ENCODE peak calls at places on chromosomes 5 and 9, in six cellular contexts. One of them, this sample, is unnamed.
A peak's percentile ranks its signal among the peaks of the same experiment; 100 is the strongest.

GRCh38 chr5:140346348-140347221 is at the start of gene HBEGF:
- DNase-seq in AG04450: no peak
- DNase-seq in body of pancreas: peak; percentile 90
- DNase-seq in endothelial cell of umbilical vein: peak; percentile 84
- DNase-seq in stomach: peak; percentile 93
- DNase-seq in fibroblast of lung: peak; percentile 69
- DNase-seq in this sample: peak; percentile 71

GRCh38 chr5:101045689-101046088 is 142.6 kb upstream of the ST8SIA4 start:
- DNase-seq in AG04450: no peak
- DNase-seq in body of pancreas: no peak
- DNase-seq in endothelial cell of umbilical vein: peak; percentile 55
- DNase-seq in stomach: no peak
- DNase-seq in fibroblast of lung: peak; percentile 5
- DNase-seq in this sample: no peak

GRCh38 chr9:17906841-17907779 is 328.2 kb downstream of the SH3GL2 start:
- DNase-seq in AG04450: no peak
- DNase-seq in body of pancreas: no peak
- DNase-seq in endothelial cell of umbilical vein: no peak
- DNase-seq in stomach: peak; percentile 39
- DNase-seq in fibroblast of lung: no peak
- DNase-seq in this sample: no peak

GRCh38 chr9:123763910-123764588 is 165.9 kb downstream of the DENND1A start:
- DNase-seq in AG04450: no peak
- DNase-seq in body of pancreas: no peak
- DNase-seq in endothelial cell of umbilical vein: no peak
- DNase-seq in stomach: no peak
- DNase-seq in fibroblast of lung: peak; percentile 90
- DNase-seq in this sample: no peak

GRCh38 chr5:17477553-17478265 is 20.3 kb upstream of the TAF11L2 start:
- DNase-seq in AG04450: no peak
- DNase-seq in body of pancreas: no peak
- DNase-seq in endothelial cell of umbilical vein: no peak
- DNase-seq in stomach: no peak
- DNase-seq in fibroblast of lung: no peak
- DNase-seq in this sample: no peak

GRCh38 chr5:124474821-124475220 is 271.6 kb downstream of the ZNF608 start:
- DNase-seq in AG04450: no peak
- DNase-seq in body of pancreas: no peak
- DNase-seq in endothelial cell of umbilical vein: no peak
- DNase-seq in stomach: no peak
- DNase-seq in fibroblast of lung: no peak
- DNase-seq in this sample: no peak

GRCh38 chr5:50733737-50734136 is 67.3 kb downstream of the PARP8 start:
- DNase-seq in AG04450: no peak
- DNase-seq in body of pancreas: no peak
- DNase-seq in endothelial cell of umbilical vein: no peak
- DNase-seq in stomach: no peak
- DNase-seq in fibroblast of lung: no peak
- DNase-seq in this sample: no peak

GRCh38 chr9:104027295-104027694 is 66.8 kb upstream of the SMC2 start:
- DNase-seq in AG04450: no peak
- DNase-seq in body of pancreas: no peak
- DNase-seq in endothelial cell of umbilical vein: no peak
- DNase-seq in stomach: no peak
- DNase-seq in fibroblast of lung: no peak
- DNase-seq in this sample: no peak

GRCh38 chr9:110104201-110104845 is 103.6 kb downstream of the C9orf152 start:
- DNase-seq in AG04450: no peak
- DNase-seq in body of pancreas: no peak
- DNase-seq in endothelial cell of umbilical vein: no peak
- DNase-seq in stomach: no peak
- DNase-seq in fibroblast of lung: peak; percentile 80
- DNase-seq in this sample: no peak

GRCh38 chr5:38426493-38426892 is 130.0 kb downstream of the LIFR start:
- DNase-seq in AG04450: no peak
- DNase-seq in body of pancreas: no peak
- DNase-seq in endothelial cell of umbilical vein: no peak
- DNase-seq in stomach: no peak
- DNase-seq in fibroblast of lung: peak; percentile 48
- DNase-seq in this sample: no peak

GRCh38 chr9:129968690-129969485 is 74.1 kb downstream of the FNBP1 start:
- DNase-seq in AG04450: peak; percentile 70
- DNase-seq in body of pancreas: peak; percentile 12
- DNase-seq in endothelial cell of umbilical vein: peak; percentile 96
- DNase-seq in stomach: no peak
- DNase-seq in fibroblast of lung: peak; percentile 98
- DNase-seq in this sample: peak; percentile 48

GRCh38 chr9:77883846-77884771 is 147.5 kb downstream of the GNAQ start:
- DNase-seq in AG04450: no peak
- DNase-seq in body of pancreas: no peak
- DNase-seq in endothelial cell of umbilical vein: no peak
- DNase-seq in stomach: no peak
- DNase-seq in fibroblast of lung: peak; percentile 81
- DNase-seq in this sample: no peak

GRCh38 chr9:78439866-78440830 is 143.2 kb downstream of the PSAT1 start:
- DNase-seq in AG04450: no peak
- DNase-seq in body of pancreas: no peak
- DNase-seq in endothelial cell of umbilical vein: no peak
- DNase-seq in stomach: no peak
- DNase-seq in fibroblast of lung: no peak
- DNase-seq in this sample: no peak

GRCh38 chr5:36958612-36959011 is 82.0 kb downstream of the NIPBL start:
- DNase-seq in AG04450: no peak
- DNase-seq in body of pancreas: no peak
- DNase-seq in endothelial cell of umbilical vein: no peak
- DNase-seq in stomach: no peak
- DNase-seq in fibroblast of lung: no peak
- DNase-seq in this sample: no peak

GRCh38 chr5:170681013-170681433 is 102.5 kb upstream of the GABRP start:
- DNase-seq in AG04450: no peak
- DNase-seq in body of pancreas: peak; percentile 5
- DNase-seq in endothelial cell of umbilical vein: peak; percentile 43
- DNase-seq in stomach: no peak
- DNase-seq in fibroblast of lung: peak; percentile 37
- DNase-seq in this sample: no peak

GRCh38 chr9:76912631-76913275 is 6.8 kb upstream of the PRUNE2 start:
- DNase-seq in AG04450: no peak
- DNase-seq in body of pancreas: peak; percentile 2
- DNase-seq in endothelial cell of umbilical vein: no peak
- DNase-seq in stomach: no peak
- DNase-seq in fibroblast of lung: peak; percentile 87
- DNase-seq in this sample: no peak

GRCh38 chr5:91025956-91026355 is 357.2 kb downstream of the ARRDC3 start:
- DNase-seq in AG04450: no peak
- DNase-seq in body of pancreas: no peak
- DNase-seq in endothelial cell of umbilical vein: no peak
- DNase-seq in stomach: no peak
- DNase-seq in fibroblast of lung: no peak
- DNase-seq in this sample: no peak

GRCh38 chr9:110030632-110031031 is 177.3 kb downstream of the C9orf152 start:
- DNase-seq in AG04450: no peak
- DNase-seq in body of pancreas: no peak
- DNase-seq in endothelial cell of umbilical vein: no peak
- DNase-seq in stomach: no peak
- DNase-seq in fibroblast of lung: peak; percentile 79
- DNase-seq in this sample: no peak

GRCh38 chr9:73553295-73553694 is 401.6 kb downstream of the ANXA1 start:
- DNase-seq in AG04450: no peak
- DNase-seq in body of pancreas: no peak
- DNase-seq in endothelial cell of umbilical vein: no peak
- DNase-seq in stomach: no peak
- DNase-seq in fibroblast of lung: no peak
- DNase-seq in this sample: peak; percentile 79

GRCh38 chr9:126708178-126708577 is 94.5 kb downstream of the LMX1B start:
- DNase-seq in AG04450: no peak
- DNase-seq in body of pancreas: no peak
- DNase-seq in endothelial cell of umbilical vein: peak; percentile 37
- DNase-seq in stomach: peak; percentile 5
- DNase-seq in fibroblast of lung: no peak
- DNase-seq in this sample: no peak

GRCh38 chr5:34580983-34581382 is 75.1 kb upstream of the RAI14 start:
- DNase-seq in AG04450: no peak
- DNase-seq in body of pancreas: no peak
- DNase-seq in endothelial cell of umbilical vein: peak; percentile 38
- DNase-seq in stomach: no peak
- DNase-seq in fibroblast of lung: peak; percentile 46
- DNase-seq in this sample: no peak

GRCh38 chr5:34584165-34584564 is 72.0 kb upstream of the RAI14 start:
- DNase-seq in AG04450: no peak
- DNase-seq in body of pancreas: no peak
- DNase-seq in endothelial cell of umbilical vein: no peak
- DNase-seq in stomach: no peak
- DNase-seq in fibroblast of lung: no peak
- DNase-seq in this sample: no peak

GRCh38 chr5:34583167-34583566 is 73.0 kb upstream of the RAI14 start:
- DNase-seq in AG04450: no peak
- DNase-seq in body of pancreas: no peak
- DNase-seq in endothelial cell of umbilical vein: peak; percentile 85
- DNase-seq in stomach: no peak
- DNase-seq in fibroblast of lung: no peak
- DNase-seq in this sample: no peak

GRCh38 chr5:34585601-34586104 is 70.5 kb upstream of the RAI14 start:
- DNase-seq in AG04450: no peak
- DNase-seq in body of pancreas: peak; percentile 68
- DNase-seq in endothelial cell of umbilical vein: peak; percentile 99
- DNase-seq in stomach: peak; percentile 61
- DNase-seq in fibroblast of lung: peak; percentile 79
- DNase-seq in this sample: peak; percentile 46

DNA sequence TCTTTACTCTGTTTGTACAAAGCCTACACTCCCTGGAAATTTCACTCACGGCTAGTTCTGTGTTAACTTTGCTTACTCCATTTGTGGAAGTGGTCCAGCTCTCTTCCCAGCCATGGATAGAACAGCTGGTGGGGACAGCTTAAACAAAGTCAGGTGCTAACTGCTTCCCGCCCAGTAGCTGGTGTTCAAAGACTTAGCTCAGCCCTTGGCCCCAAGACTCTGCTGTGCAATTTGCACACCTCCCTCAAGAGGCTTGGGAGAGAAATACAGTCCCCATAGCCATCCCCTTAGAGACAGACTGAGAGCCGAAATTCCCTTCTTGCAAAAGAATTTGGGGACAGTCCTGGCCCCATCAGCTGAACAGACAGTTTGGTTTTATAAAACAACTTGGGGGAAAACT is 73.8 kb upstream of the RAI14 start:
- DNase-seq in AG04450: no peak
- DNase-seq in body of pancreas: peak; percentile 8
- DNase-seq in endothelial cell of umbilical vein: peak; percentile 18
- DNase-seq in stomach: no peak
- DNase-seq in fibroblast of lung: no peak
- DNase-seq in this sample: peak; percentile 50
- TF ChIP-seq CTCF in AG04450: no peak
- TF ChIP-seq CTCF in body of pancreas: no peak
- TF ChIP-seq CTCF in endothelial cell of umbilical vein: no peak
- TF ChIP-seq CTCF in stomach: no peak
- TF ChIP-seq CTCF in fibroblast of lung: no peak
- TF ChIP-seq CTCF in this sample: peak; percentile 7

GRCh38 chr5:118761814-118762213 is 226.5 kb downstream of the DTWD2 start:
- DNase-seq in AG04450: no peak
- DNase-seq in body of pancreas: no peak
- DNase-seq in endothelial cell of umbilical vein: no peak
- DNase-seq in stomach: no peak
- DNase-seq in fibroblast of lung: no peak
- DNase-seq in this sample: no peak
- TF ChIP-seq CTCF in AG04450: no peak
- TF ChIP-seq CTCF in body of pancreas: no peak
- TF ChIP-seq CTCF in endothelial cell of umbilical vein: no peak
- TF ChIP-seq CTCF in stomach: no peak
- TF ChIP-seq CTCF in fibroblast of lung: no peak
- TF ChIP-seq CTCF in this sample: no peak

DNA sequence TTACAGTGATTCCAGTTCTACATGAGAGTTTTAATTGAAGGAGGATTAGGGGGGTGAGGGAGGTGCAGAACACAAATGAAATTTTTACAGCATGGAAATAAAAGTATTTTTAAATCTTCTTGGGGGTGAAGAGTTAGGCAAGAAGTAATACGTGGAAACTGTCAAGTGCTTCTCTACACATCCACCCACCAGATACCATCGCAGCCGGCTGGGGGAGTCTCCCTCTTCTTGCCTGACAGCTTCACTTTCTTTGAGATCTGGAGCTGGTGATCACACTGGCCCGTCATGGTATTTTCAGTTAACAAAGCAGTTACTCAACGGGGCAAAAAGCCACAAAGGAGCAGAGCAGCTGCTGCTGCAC is 2.6 kb upstream of the NR4A3 start:
- DNase-seq in AG04450: peak; percentile 78
- DNase-seq in body of pancreas: no peak
- DNase-seq in endothelial cell of umbilical vein: peak; percentile 78
- DNase-seq in stomach: no peak
- DNase-seq in fibroblast of lung: no peak
- DNase-seq in this sample: no peak
- TF ChIP-seq CTCF in AG04450: no peak
- TF ChIP-seq CTCF in body of pancreas: no peak
- TF ChIP-seq CTCF in endothelial cell of umbilical vein: no peak
- TF ChIP-seq CTCF in stomach: no peak
- TF ChIP-seq CTCF in fibroblast of lung: no peak
- TF ChIP-seq CTCF in this sample: no peak

DNA sequence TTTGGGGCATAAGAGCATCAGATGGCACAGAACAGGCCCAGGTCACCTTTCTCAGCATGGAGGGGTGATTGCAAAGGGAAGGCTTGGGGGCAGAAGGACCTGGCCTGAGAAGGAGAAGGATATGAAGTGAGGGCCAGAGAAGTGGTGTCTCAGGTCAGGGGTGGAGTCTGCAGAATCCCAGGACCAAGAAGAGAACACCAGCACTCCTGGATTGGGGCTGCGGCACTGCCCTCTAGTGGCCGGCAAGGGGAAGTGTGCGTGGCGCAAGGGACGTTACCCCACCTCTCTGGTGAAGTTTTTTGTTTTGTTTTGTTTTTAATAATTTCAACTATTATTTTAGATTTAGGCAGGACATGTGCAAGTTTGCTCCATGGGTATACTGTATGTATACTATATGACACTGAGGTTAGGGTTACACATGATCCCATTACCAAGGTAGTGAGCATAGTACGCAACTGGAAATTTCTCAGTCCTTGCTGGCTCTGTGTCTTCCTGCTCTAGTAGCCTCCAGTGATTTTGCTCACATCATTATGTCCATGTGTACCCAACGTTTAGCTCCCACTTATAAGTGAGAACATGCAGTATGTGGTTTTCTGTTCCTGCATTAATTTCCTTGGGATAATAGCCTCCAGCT is 1548.6 kb downstream of the EFNA5 start:
- DNase-seq in AG04450: no peak
- DNase-seq in body of pancreas: peak; percentile 6
- DNase-seq in endothelial cell of umbilical vein: no peak
- DNase-seq in stomach: peak; percentile 31
- DNase-seq in fibroblast of lung: no peak
- DNase-seq in this sample: no peak
- TF ChIP-seq CTCF in AG04450: peak; percentile 66
- TF ChIP-seq CTCF in body of pancreas: peak; percentile 61
- TF ChIP-seq CTCF in endothelial cell of umbilical vein: peak; percentile 70
- TF ChIP-seq CTCF in stomach: no peak
- TF ChIP-seq CTCF in fibroblast of lung: peak; percentile 67
- TF ChIP-seq CTCF in this sample: peak; percentile 90

This sample was measured in LNCaP clone FGC.